ENCODE peak calls at places on chromosomes 3 and 15, in ten cellular contexts. I is epithelial cell of esophagus; D is stimulated activated CD4-positive, alpha-beta T cell treated with anti-CD3 and anti-CD28 coated beads, Interleukin-1b, Interleukin-23, amount 100 ng/mL, for 24 hours; O is CD8-positive, alpha-beta memory T cell; N is activated CD8-positive, alpha-beta memory T cell treated with anti-CD3 and anti-CD28 coated beads, Interleukin-2, amount 50 U/mL, for 4 hours; E is GM23338; L is neuronal stem cell; S is SW480; M is nucleus accumbens; Q is GM23248. P is an unnamed sample.

GRCh38 chr3:107953707-107954106 is 137.1 kb downstream of the CD47 start:
- DNase-seq in I (no peak), D (no peak), O (no peak), N (no peak), E (no peak), L (no peak), S (no peak), M (no peak), Q (no peak), P (no peak)

GRCh38 chr3:138935864-138936762 is 10.8 kb downstream of the FOXL2 start:
- DNase-seq in I (peak; percentile 48), D (peak; percentile 59), O (peak; percentile 56), N (peak; percentile 73), E (peak; percentile 87), L (peak; percentile 72), S (peak; percentile 57), M (peak; percentile 16), Q (peak; percentile 76), P (peak; percentile 75)

GRCh38 chr15:78944669-78945407 is at the start of gene CTSH:
- DNase-seq in I (peak; percentile 59), D (peak; percentile 32), O (peak; percentile 69), N (peak; percentile 73), E (peak; percentile 92), L (peak; percentile 67), S (peak; percentile 75), M (peak; percentile 49), Q (peak; percentile 52), P (peak; percentile 84)

GRCh38 chr15:31551323-31551722 is 224.7 kb downstream of the KLF13 start:
- DNase-seq in I (peak; percentile 28), D (no peak), O (no peak), N (no peak), E (no peak), L (no peak), S (no peak), M (no peak), Q (no peak), P (peak; percentile 26)

GRCh38 chr15:74399511-74400312 is 32.3 kb upstream of the CYP11A1 start:
- DNase-seq in I (peak; percentile 78), D (no peak), O (peak; percentile 54), N (peak; percentile 66), E (no peak), L (no peak), S (no peak), M (no peak), Q (peak; percentile 63), P (no peak)

GRCh38 chr15:90889313-90889730 is 5.0 kb downstream of the FES start:
- DNase-seq in I (no peak), D (no peak), O (peak; percentile 50), N (no peak), E (no peak), L (no peak), S (peak; percentile 55), M (no peak), Q (no peak), P (no peak)

GRCh38 chr3:168157301-168157700 is 61.6 kb upstream of the GOLIM4 start:
- DNase-seq in I (no peak), D (no peak), O (no peak), N (no peak), E (no peak), L (no peak), S (no peak), M (no peak), Q (no peak), P (no peak)

GRCh38 chr3:105364113-105364512 is 2.6 kb upstream of the ALCAM start:
- DNase-seq in I (peak; percentile 62), D (no peak), O (no peak), N (no peak), E (no peak), L (no peak), S (no peak), M (no peak), Q (peak; percentile 48), P (peak; percentile 26)

GRCh38 chr3:197224034-197224444 is 74.4 kb downstream of the DLG1 start:
- DNase-seq in I (peak; percentile 60), D (no peak), O (peak; percentile 5), N (no peak), E (peak; percentile 70), L (peak; percentile 40), S (peak; percentile 73), M (no peak), Q (peak; percentile 73), P (peak; percentile 49)

GRCh38 chr3:137970914-137971831 is 38.8 kb upstream of the CLDN18 start:
- DNase-seq in I (peak; percentile 75), D (no peak), O (no peak), N (peak; percentile 30), E (peak; percentile 93), L (peak; percentile 62), S (peak; percentile 78), M (no peak), Q (peak; percentile 80), P (peak; percentile 72)

GRCh38 chr3:128456776-128457715 is 9.6 kb downstream of the DNAJB8 start:
- DNase-seq in I (no peak), D (no peak), O (no peak), N (no peak), E (peak; percentile 62), L (no peak), S (no peak), M (no peak), Q (no peak), P (no peak)

GRCh38 chr3:157436583-157437300 is at the start of gene PTX3:
- DNase-seq in I (peak; percentile 52), D (no peak), O (no peak), N (no peak), E (peak; percentile 54), L (peak; percentile 33), S (no peak), M (no peak), Q (peak; percentile 87), P (peak; percentile 36)

GRCh38 chr3:194023501-194024280 is 112.3 kb upstream of the HES1 start:
- DNase-seq in I (no peak), D (no peak), O (no peak), N (no peak), E (no peak), L (no peak), S (no peak), M (no peak), Q (no peak), P (no peak)

GRCh38 chr3:46406786-46407611 is at the start of the genes CCR5AS and CCRL2:
- DNase-seq in I (peak; percentile 27), D (no peak), O (peak; percentile 50), N (peak; percentile 46), E (no peak), L (no peak), S (peak; percentile 36), M (no peak), Q (peak; percentile 66), P (peak; percentile 34)

GRCh38 chr3:71226565-71227281 is 356.8 kb downstream of the FOXP1 start:
- DNase-seq in I (no peak), D (peak; percentile 74), O (peak; percentile 74), N (peak; percentile 87), E (no peak), L (no peak), S (peak; percentile 71), M (no peak), Q (peak; percentile 25), P (no peak)

GRCh38 chr3:25662921-25663320 is 1.8 kb downstream of the TOP2B start:
- DNase-seq in I (no peak), D (no peak), O (no peak), N (no peak), E (no peak), L (no peak), S (no peak), M (no peak), Q (peak; percentile 26), P (no peak)

GRCh38 chr3:14816359-14816758 is 2.4 kb upstream of the FGD5 start:
- DNase-seq in I (no peak), D (no peak), O (no peak), N (no peak), E (no peak), L (no peak), S (no peak), M (no peak), Q (no peak), P (no peak)

GRCh38 chr15:73955851-73956250 is 29.6 kb downstream of the LOXL1 start:
- DNase-seq in I (no peak), D (no peak), O (no peak), N (no peak), E (no peak), L (no peak), S (no peak), M (no peak), Q (no peak), P (no peak)

P was measured in RWPE1.